ENCODE peak calls at places on chromosome 12, in six cellular contexts. I, Q, S, F, A and C are unnamed samples.

GRCh38 chr12:24645254-24645653 is 303.6 kb downstream of the BCAT1 start:
- DNase-seq in I (no peak), Q (no peak), S (no peak), F (no peak), A (no peak), C (no peak)

GRCh38 chr12:123519151-123520001 is 14.1 kb downstream of the RILPL1 start:
- DNase-seq in I (no peak), Q (peak; percentile 91), S (peak; percentile 63), F (no peak), A (peak; percentile 89), C (peak; percentile 79)

GRCh38 chr12:125417446-125417845 is 352.2 kb downstream of the AACS start:
- DNase-seq in I (no peak), Q (no peak), S (no peak), F (no peak), A (no peak), C (no peak)

GRCh38 chr12:105740970-105741725 is 397.6 kb downstream of the NUAK1 start:
- DNase-seq in I (no peak), Q (peak; percentile 24), S (peak; percentile 11), F (no peak), A (no peak), C (peak; percentile 31)

GRCh38 chr12:48197549-48197966 is 5.5 kb downstream of the OR10AD1 start:
- DNase-seq in I (no peak), Q (peak; percentile 69), S (peak; percentile 45), F (no peak), A (peak; percentile 51), C (peak; percentile 44)

GRCh38 chr12:121964813-121965643 is 46.6 kb downstream of the CFAP251 start:
- DNase-seq in I (no peak), Q (peak; percentile 7), S (no peak), F (no peak), A (peak; percentile 9), C (peak; percentile 89)

GRCh38 chr12:71439613-71440392 is at the start of gene LGR5:
- DNase-seq in I (no peak), Q (peak; percentile 22), S (peak; percentile 76), F (peak; percentile 77), A (no peak), C (no peak)

GRCh38 chr12:76871082-76871481 is 7.7 kb downstream of the CSRP2 start:
- DNase-seq in I (no peak), Q (no peak), S (no peak), F (no peak), A (no peak), C (no peak)

GRCh38 chr12:11755311-11755930 is 105.9 kb downstream of the ETV6 start:
- DNase-seq in I (no peak), Q (peak; percentile 31), S (no peak), F (no peak), A (no peak), C (no peak)

GRCh38 chr12:18250313-18250916 is 10.9 kb upstream of the PIK3C2G start:
- DNase-seq in I (no peak), Q (peak; percentile 87), S (peak; percentile 87), F (no peak), A (peak; percentile 51), C (peak; percentile 66)

GRCh38 chr12:46439793-46440511 is 67.4 kb upstream of the SLC38A2 start:
- DNase-seq in I (no peak), Q (no peak), S (no peak), F (no peak), A (no peak), C (peak; percentile 32)

GRCh38 chr12:71967176-71967575 is 28.5 kb downstream of the TPH2 start:
- DNase-seq in I (no peak), Q (no peak), S (no peak), F (no peak), A (no peak), C (peak; percentile 5)

DNA sequence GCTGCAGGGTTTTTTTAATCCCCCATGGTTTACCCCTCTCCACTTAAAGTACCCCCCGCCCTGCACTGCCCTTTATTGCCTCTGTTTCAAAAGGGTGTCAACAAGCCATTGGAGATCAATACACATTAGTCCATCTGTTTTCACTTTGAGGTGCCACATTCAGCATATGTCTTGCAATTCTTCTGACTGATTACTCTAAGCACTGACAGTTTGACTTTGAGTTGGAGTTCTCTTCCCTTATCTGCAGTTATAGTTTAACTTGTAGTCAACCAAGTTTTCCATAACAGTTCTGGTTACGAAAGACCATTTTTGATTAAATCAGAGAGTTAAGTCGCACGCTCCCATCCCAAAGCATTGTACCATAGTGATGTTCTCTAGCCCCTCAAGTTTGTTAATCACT is 260.8 kb upstream of the TBX3 start:
- DNase-seq in I (no peak), Q (no peak), S (peak; percentile 19), F (no peak), A (no peak), C (no peak)
- TF ChIP-seq CTCF in I (no peak), Q (no peak), S (no peak), F (no peak), A (no peak), C (no peak)

GRCh38 chr12:110015132-110015531 is 15.9 kb downstream of the ANKRD13A start:
- DNase-seq in I (no peak), Q (no peak), S (no peak), F (no peak), A (no peak), C (no peak)
- TF ChIP-seq CTCF in I (peak; percentile 16), Q (peak; percentile 14), S (no peak), F (no peak), A (no peak), C (no peak)

DNA sequence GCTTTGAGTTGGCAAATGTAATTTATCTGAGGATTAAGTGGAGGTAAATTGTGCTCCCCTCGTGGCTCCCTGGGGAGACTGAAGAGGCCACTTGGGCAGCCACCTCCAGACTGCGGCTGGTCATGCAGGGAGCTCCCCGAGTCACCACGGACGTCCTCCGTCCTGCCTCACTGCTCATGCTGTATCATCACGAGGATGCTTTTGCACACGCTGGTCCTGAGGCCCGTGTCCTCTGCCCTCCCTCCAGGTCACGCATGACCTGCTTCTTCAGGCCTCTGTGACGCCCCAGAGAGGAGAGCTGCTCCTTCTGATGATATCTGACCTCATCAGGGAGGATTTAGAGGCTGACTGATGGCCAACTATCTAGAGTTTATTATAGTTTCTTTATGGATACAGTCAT is 159.9 kb downstream of the ADGRD1 start:
- DNase-seq in I (peak; percentile 0), Q (no peak), S (no peak), F (no peak), A (no peak), C (no peak)
- TF ChIP-seq CTCF in I (no peak), Q (no peak), S (no peak), F (no peak), A (no peak), C (no peak)

GRCh38 chr12:82025462-82025861 is 266.3 kb upstream of the PPFIA2 start:
- DNase-seq in I (no peak), Q (no peak), S (no peak), F (no peak), A (no peak), C (no peak)

GRCh38 chr12:82015623-82016347 is 256.6 kb upstream of the PPFIA2 start:
- DNase-seq in I (no peak), Q (no peak), S (peak; percentile 5), F (no peak), A (no peak), C (no peak)

DNA sequence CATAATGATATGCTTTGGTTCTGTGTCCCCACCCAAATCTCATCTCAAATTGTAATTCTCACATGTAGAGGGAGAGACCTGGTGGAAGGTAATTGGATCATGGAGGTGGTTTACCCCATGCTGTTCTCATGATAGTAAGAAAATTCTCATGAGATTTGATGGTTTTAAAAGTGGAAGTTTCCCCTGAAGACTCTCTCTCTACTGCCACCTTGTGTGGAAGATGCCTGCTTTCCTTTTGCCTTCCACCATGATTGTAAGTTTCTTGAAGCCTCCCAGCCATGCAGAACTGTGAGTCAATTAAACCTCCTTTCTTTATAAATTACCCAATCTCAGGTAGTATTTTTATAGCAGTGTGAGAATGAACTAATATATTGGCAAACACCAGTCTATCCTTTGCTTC is 260.4 kb upstream of the PPFIA2 start:
- DNase-seq in I (no peak), Q (peak; percentile 29), S (no peak), F (no peak), A (no peak), C (no peak)
- TF ChIP-seq CTCF in I (no peak), Q (peak; percentile 42), S (peak; percentile 28), F (peak; percentile 53), A (peak; percentile 12), C (no peak)

GRCh38 chr12:10094648-10095047 is 4.1 kb downstream of the CLEC1A start:
- DNase-seq in I (no peak), Q (no peak), S (no peak), F (no peak), A (no peak), C (no peak)

GRCh38 chr12:10086387-10086786 is 12.4 kb downstream of the CLEC1A start:
- DNase-seq in I (no peak), Q (no peak), S (no peak), F (no peak), A (no peak), C (no peak)

GRCh38 chr12:10084733-10085132 is 14.1 kb downstream of the CLEC1A start:
- DNase-seq in I (no peak), Q (no peak), S (no peak), F (no peak), A (no peak), C (no peak)

GRCh38 chr12:10088955-10089354 is 9.8 kb downstream of the CLEC1A start:
- DNase-seq in I (no peak), Q (no peak), S (no peak), F (no peak), A (no peak), C (no peak)
- TF ChIP-seq CTCF in I (no peak), Q (no peak), S (no peak), F (no peak), A (no peak), C (no peak)

GRCh38 chr12:54159140-54159539 is 29.6 kb downstream of the SMUG1 start:
- DNase-seq in I (no peak), Q (peak; percentile 3), S (peak; percentile 75), F (no peak), A (no peak), C (no peak)
- TF ChIP-seq CTCF in I (no peak), Q (no peak), S (no peak), F (no peak), A (no peak), C (no peak)

DNA sequence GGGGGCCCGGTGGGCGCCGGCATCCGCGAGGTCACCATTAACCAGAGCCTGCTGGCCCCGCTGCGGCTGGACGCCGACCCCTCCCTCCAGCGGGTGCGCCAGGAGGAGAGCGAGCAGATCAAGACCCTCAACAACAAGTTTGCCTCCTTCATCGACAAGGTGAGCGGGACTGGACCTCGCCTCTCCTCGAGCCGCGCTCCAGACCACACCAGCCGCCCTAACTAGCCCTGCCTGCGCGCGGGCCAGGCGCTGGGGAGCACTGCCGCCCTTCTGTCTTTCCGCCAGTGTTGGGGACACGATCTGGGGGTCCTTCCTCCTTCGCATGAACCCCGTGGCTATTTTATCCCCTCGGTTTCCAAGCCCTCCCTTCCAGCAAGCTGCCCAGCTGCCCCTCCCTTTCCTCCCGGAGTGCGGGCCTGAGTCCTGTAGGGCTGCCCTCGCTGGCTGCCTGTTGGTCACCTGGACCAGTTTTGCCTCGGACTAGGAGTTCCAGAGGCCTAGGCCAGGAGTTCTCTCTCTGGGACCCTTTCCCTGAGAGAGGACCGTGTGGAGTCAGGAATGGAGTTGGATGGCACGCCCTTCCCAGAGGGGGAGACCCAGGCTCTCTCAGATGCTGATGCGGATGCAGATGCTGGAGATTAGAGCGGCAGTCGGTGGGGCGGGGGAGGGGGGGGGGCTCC is 559 bp downstream of the KRT7 start:
- DNase-seq in I (no peak), Q (no peak), S (no peak), F (no peak), A (no peak), C (no peak)
- TF ChIP-seq CTCF in I (no peak), Q (no peak), S (no peak), F (no peak), A (no peak), C (no peak)

GRCh38 chr12:54036620-54037359 is 3.9 kb downstream of the HOXC5 start:
- DNase-seq in I (no peak), Q (no peak), S (no peak), F (peak; percentile 68), A (no peak), C (no peak)
- TF ChIP-seq CTCF in I (no peak), Q (no peak), S (no peak), F (no peak), A (no peak), C (peak; percentile 13)